ENCODE peak calls at places on chromosomes 12 and 14, in eight cellular contexts. L is heart left ventricle, Q is uterus, D is adrenal gland, H is upper lobe of left lung, J is breast epithelium, A is ovary, O is sigmoid colon. W is an unnamed sample.

GRCh38 chr14:74604896-74605295 is 7.1 kb downstream of the LTBP2 start:
- DNase-seq in L (no peak), Q (no peak), D (no peak), H (no peak), J (no peak), A (no peak), O (no peak), W (no peak)

GRCh38 chr12:117151195-117152031 is 38.9 kb downstream of the FBXO21 start:
- DNase-seq in L (peak; percentile 82), Q (peak; percentile 47), D (peak; percentile 86), H (no peak), J (peak; percentile 32), A (peak; percentile 81), O (peak; percentile 80), W (no peak)

GRCh38 chr12:51090705-51091229 is 7.4 kb upstream of the CSRNP2 start:
- DNase-seq in L (no peak), Q (no peak), D (no peak), H (no peak), J (no peak), A (no peak), O (no peak), W (no peak)

GRCh38 chr12:108613548-108613947 is 15.7 kb upstream of the TMEM119 start:
- DNase-seq in L (no peak), Q (no peak), D (peak; percentile 69), H (no peak), J (no peak), A (no peak), O (no peak), W (no peak)

GRCh38 chr14:88563845-88564244 is 1.0 kb downstream of the ZC3H14 start:
- DNase-seq in L (no peak), Q (no peak), D (no peak), H (no peak), J (no peak), A (no peak), O (no peak), W (no peak)

GRCh38 chr12:75953312-75953906 is 78.2 kb downstream of the PHLDA1 start:
- DNase-seq in L (no peak), Q (no peak), D (no peak), H (no peak), J (no peak), A (no peak), O (no peak), W (no peak)

GRCh38 chr12:2306686-2307249 is 254.0 kb downstream of the CACNA1C start:
- DNase-seq in L (no peak), Q (no peak), D (no peak), H (no peak), J (no peak), A (no peak), O (no peak), W (no peak)

GRCh38 chr12:7190268-7191055 is 976 bp downstream of the PEX5 start:
- DNase-seq in L (peak; percentile 27), Q (peak; percentile 44), D (peak; percentile 51), H (peak; percentile 80), J (peak; percentile 25), A (peak; percentile 63), O (peak; percentile 73), W (no peak)

GRCh38 chr14:22391908-22392307 is 197.1 kb downstream of the DAD1 start:
- DNase-seq in L (peak; percentile 61), Q (peak; percentile 49), D (peak; percentile 63), H (no peak), J (peak; percentile 39), A (peak; percentile 38), O (peak; percentile 72), W (no peak)

GRCh38 chr14:69246331-69246730 is 13.6 kb upstream of the GALNT16 start:
- DNase-seq in L (no peak), Q (no peak), D (no peak), H (no peak), J (no peak), A (no peak), O (no peak), W (no peak)

GRCh38 chr12:132711169-132711843 is 664 bp downstream of the PGAM5 start:
- DNase-seq in L (no peak), Q (no peak), D (no peak), H (peak; percentile 90), J (no peak), A (no peak), O (no peak), W (no peak)

GRCh38 chr12:122471324-122472226 is 29.2 kb downstream of the ZCCHC8 start:
- DNase-seq in L (no peak), Q (no peak), D (no peak), H (no peak), J (no peak), A (no peak), O (no peak), W (no peak)

GRCh38 chr14:55803506-55804197 is 223.6 kb downstream of the KTN1 start:
- DNase-seq in L (no peak), Q (no peak), D (no peak), H (no peak), J (no peak), A (no peak), O (no peak), W (no peak)

GRCh38 chr12:124025661-124026060 is 52.6 kb downstream of the ZNF664 start:
- DNase-seq in L (no peak), Q (no peak), D (no peak), H (no peak), J (no peak), A (no peak), O (no peak), W (no peak)

GRCh38 chr14:103109789-103110415 is 13.4 kb upstream of the TNFAIP2 start:
- DNase-seq in L (no peak), Q (peak; percentile 73), D (no peak), H (peak; percentile 88), J (no peak), A (peak; percentile 65), O (no peak), W (peak; percentile 53)

GRCh38 chr12:111597731-111598636 is 1.1 kb downstream of the ATXN2 start:
- DNase-seq in L (peak; percentile 55), Q (peak; percentile 59), D (peak; percentile 58), H (peak; percentile 90), J (peak; percentile 23), A (peak; percentile 75), O (peak; percentile 74), W (peak; percentile 67)

GRCh38 chr14:97036096-97036852 is 239.1 kb downstream of the VRK1 start:
- DNase-seq in L (no peak), Q (no peak), D (no peak), H (no peak), J (no peak), A (no peak), O (no peak), W (no peak)

GRCh38 chr14:89957791-89958190 is 2.1 kb downstream of the TDP1 start:
- DNase-seq in L (no peak), Q (no peak), D (no peak), H (peak; percentile 54), J (no peak), A (no peak), O (no peak), W (no peak)

GRCh38 chr12:124562018-124562795 is 5.2 kb downstream of the NCOR2 start:
- DNase-seq in L (no peak), Q (no peak), D (no peak), H (no peak), J (no peak), A (no peak), O (no peak), W (no peak)

DNA sequence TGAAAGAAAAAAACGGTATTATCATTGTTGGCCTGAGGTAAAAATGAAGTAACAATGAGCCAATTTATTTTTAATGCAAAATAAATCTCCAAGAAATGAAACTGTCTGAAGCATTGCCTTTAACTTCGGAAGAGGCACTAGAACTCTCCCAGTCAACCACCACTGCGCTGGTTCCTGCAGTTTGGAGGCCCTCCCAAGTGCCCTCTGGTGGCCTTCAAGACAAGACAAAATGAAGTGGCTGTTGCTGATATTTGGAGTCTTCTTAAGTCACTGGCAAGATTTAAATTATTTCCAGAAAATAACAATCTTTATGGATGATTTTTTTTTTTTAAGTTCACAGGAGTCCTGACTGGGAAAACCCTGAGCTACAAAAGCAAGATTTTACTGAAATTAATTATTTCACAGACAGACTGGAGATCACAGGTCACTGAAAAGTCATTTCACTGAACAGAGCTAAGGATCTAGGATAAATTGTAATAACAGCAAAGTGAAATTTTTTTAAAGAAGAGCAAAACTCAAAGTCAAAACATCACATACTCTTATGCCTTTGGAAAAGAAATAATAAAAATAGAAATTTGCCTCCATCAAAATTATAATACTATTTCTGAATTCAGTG is 58.2 kb downstream of the DICER1 start:
- DNase-seq in L (peak; percentile 64), Q (peak; percentile 54), D (peak; percentile 40), H (no peak), J (peak; percentile 64), A (peak; percentile 63), O (peak; percentile 85), W (no peak)
- TF ChIP-seq CTCF in L (peak; percentile 66), Q (peak; percentile 49), D (peak; percentile 58), H (peak; percentile 48), J (peak; percentile 66), A (no peak), O (peak; percentile 73), W (peak; percentile 49)

DNA sequence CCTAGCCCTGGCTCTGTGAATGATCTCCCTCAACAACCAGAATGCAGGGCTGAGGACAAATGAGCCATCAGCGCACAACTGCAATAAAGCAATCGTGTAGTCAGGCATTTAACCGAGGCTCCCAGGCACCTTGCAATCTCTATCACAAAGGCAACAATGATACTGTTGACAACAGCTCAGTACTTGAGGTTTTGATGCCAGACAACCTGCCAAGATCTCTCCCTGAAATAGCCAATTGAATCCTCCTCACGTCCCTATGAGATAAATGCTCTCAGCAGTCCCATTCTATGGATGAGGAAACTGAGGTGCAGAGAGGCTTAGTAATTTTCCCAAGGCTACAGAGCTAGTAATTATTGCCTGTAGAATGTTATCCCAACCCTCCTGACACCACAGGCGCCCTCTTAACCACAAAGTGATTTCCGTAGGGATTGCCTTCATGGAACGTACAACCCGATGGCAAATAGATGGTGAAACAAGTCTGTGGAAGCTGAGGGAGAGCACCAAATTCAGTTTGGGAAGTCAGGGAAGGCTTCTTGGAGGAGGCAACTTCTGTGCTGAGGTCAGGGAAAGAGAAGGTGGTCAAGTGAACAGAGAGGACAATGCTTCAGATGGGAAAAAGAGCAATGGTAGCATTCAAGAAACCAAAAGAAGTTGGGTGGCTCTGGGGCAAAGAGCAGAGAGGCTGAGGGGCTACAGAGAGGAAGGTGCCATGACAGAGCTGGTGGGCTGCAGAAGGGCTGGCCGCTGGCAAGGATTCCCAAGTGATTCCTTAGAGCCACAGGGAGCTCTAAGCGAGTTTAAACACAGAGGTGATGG is 12.6 kb downstream of the SERPINA3 start:
- DNase-seq in L (no peak), Q (no peak), D (no peak), H (no peak), J (no peak), A (no peak), O (peak; percentile 17), W (no peak)
- TF ChIP-seq POLR2A in L (no peak), Q (no peak), D (no peak), H (no peak), J (no peak), A (no peak), O (no peak), W (no peak)

DNA sequence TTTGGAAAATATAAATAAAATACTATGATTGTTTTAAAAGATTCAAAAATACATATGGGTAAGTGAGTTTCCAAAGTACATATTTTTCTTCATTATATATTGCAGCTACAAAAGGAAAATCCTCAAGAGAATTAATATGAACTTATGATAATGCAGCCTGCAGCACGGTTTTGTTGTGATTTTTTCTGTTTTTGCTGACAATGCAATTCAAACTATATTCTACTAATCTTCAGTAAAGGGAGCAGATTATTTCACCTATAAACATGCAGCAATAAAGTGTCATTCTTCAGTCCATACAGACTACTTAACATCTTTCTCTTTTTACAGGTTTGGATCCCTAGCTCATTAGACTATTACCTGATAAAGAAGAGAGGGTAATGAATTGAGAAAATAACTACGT is 582.1 kb upstream of the MGAT4C start:
- DNase-seq in L (no peak), Q (no peak), D (no peak), H (no peak), J (no peak), A (no peak), O (no peak), W (no peak)
- H3K27ac ChIP-seq in L (no peak overlapping the region), Q (no peak overlapping the region), D (no peak overlapping the region), H (no peak overlapping the region), J (no peak overlapping the region), A (no peak overlapping the region), O (no peak overlapping the region), W (no peak overlapping the region)

GRCh38 chr14:60656755-60657608 is 7.7 kb upstream of the SIX1 start:
- DNase-seq in L (no peak), Q (peak; percentile 31), D (peak; percentile 64), H (peak; percentile 91), J (no peak), A (peak; percentile 70), O (no peak), W (peak; percentile 59)
- TF ChIP-seq CTCF in L (peak; percentile 14), Q (no peak), D (peak; percentile 24), H (no peak), J (no peak), A (peak; percentile 14), O (no peak), W (peak; percentile 48)

W was measured in right lobe of liver.